ENCODE peak calls at places on chromosomes 13 and 19, in five cellular contexts. M is CD4-positive, alpha-beta T cell; W is CD4-positive, CD25-positive, alpha-beta regulatory T cell; K is A549; A is adrenal gland. Y is an unnamed sample. For H3K9me3, the result is how much of the 10 kb centered on the place peaks cover.

GRCh38 chr19:34962281-34962944 is 1.6 kb downstream of the ZNF792 start:
- DNase-seq in W (peak), K (no peak), M (no peak), A (no peak), Y (no peak)

GRCh38 chr19:12163841-12164240 is 945 bp downstream of the ZNF136 start:
- DNase-seq in M (no peak), K (no peak), A (no peak), W (no peak), Y (no peak)

GRCh38 chr13:108437496-108437895 is 168.0 kb downstream of the TNFSF13B start:
- DNase-seq in W (no peak), M (no peak), A (no peak), K (no peak), Y (no peak)

GRCh38 chr13:40640845-40641458 is 25.5 kb downstream of the FOXO1 start:
- DNase-seq in A (no peak), K (no peak), W (peak), M (peak), Y (no peak)

GRCh38 chr13:107764012-107764411 is 451.3 kb downstream of the LIG4 start:
- DNase-seq in K (no peak), W (no peak), A (no peak), M (no peak), Y (no peak)

GRCh38 chr19:54190942-54191670 is at the start of gene TSEN34:
- DNase-seq in K (no peak), W (no peak), A (peak), M (peak), Y (peak)

GRCh38 chr13:110640591-110641029 is 25.3 kb downstream of the NAXD start:
- DNase-seq in W (no peak), A (peak), K (no peak), M (no peak), Y (no peak)

GRCh38 chr13:23292596-23292995 is 111.8 kb downstream of the SGCG start:
- DNase-seq in K (no peak), M (no peak), W (no peak), A (no peak), Y (no peak)

GRCh38 chr19:48770223-48770622 is 14.9 kb downstream of the FGF21 start:
- DNase-seq in W (no peak), K (no peak), A (no peak), M (no peak), Y (no peak)

GRCh38 chr13:32121316-32121715 is 89.7 kb downstream of the FRY start:
- DNase-seq in K (no peak), W (no peak), M (no peak), A (no peak), Y (no peak)

GRCh38 chr19:58562126-58563033 is 4.0 kb upstream of the UBE2M start:
- DNase-seq in W (peak), K (no peak), M (peak), A (peak), Y (no peak)

GRCh38 chr19:13841339-13842293 is 35.3 kb upstream of the NANOS3 start:
- DNase-seq in K (no peak), M (no peak), A (peak), W (peak), Y (peak)

GRCh38 chr19:35848486-35848885 is 3.8 kb downstream of the NPHS1 start:
- DNase-seq in W (no peak), K (no peak), M (no peak), A (no peak), Y (no peak)

GRCh38 chr19:1863308-1863637 is at the start of gene KLF16:
- DNase-seq in A (no peak), M (no peak), K (no peak), W (no peak), Y (no peak)

GRCh38 chr13:28583661-28584091 is 75.3 kb upstream of the POMP start:
- DNase-seq in M (no peak), A (no peak), W (no peak), K (no peak), Y (no peak)

GRCh38 chr19:6378036-6378435 is 2.3 kb upstream of the PSPN start:
- DNase-seq in A (no peak), M (no peak), K (no peak), W (no peak), Y (no peak)

GRCh38 chr19:44735011-44735410 is 13.5 kb upstream of the BCL3 start:
- DNase-seq in M (no peak), W (no peak), A (no peak), K (no peak), Y (no peak)

GRCh38 chr19:48887861-48888612 is 10.5 kb downstream of the TULP2 start:
- DNase-seq in M (no peak), W (no peak), K (no peak), A (no peak), Y (no peak)

GRCh38 chr19:35328851-35329285 is at the start of gene CD22:
- DNase-seq in M (no peak), K (no peak), A (no peak), W (no peak), Y (no peak)

GRCh38 chr19:7831452-7831851 is 1.4 kb downstream of the EVI5L start:
- DNase-seq in A (no peak), W (no peak), M (no peak), K (peak), Y (no peak)

GRCh38 chr13:98978280-98978679 is 416 bp upstream of the DOCK9 start:
- DNase-seq in A (no peak), M (no peak), W (no peak), K (no peak), Y (no peak)

GRCh38 chr19:17405250-17406038 is at the start of gene BST2:
- DNase-seq in K (no peak), M (no peak), W (peak), A (peak), Y (peak)

GRCh38 chr13:20093946-20094345 is 66.9 kb downstream of the GJA3 start:
- DNase-seq in A (no peak), M (no peak), W (no peak), K (no peak), Y (no peak)

GRCh38 chr13:109955598-109955997 is 169.2 kb upstream of the IRS2 start:
- DNase-seq in K (no peak), W (no peak), A (no peak), M (no peak), Y (no peak)

GRCh38 chr19:21317821-21318220 is 11.4 kb downstream of the ZNF708 start:
- DNase-seq in M (no peak), W (no peak), A (no peak), K (no peak), Y (no peak)

GRCh38 chr19:49645995-49646394 is 4.0 kb downstream of the SCAF1 start:
- DNase-seq in W (no peak), M (no peak), A (no peak), K (no peak), Y (no peak)

GRCh38 chr13:40694426-40694825 is 28.0 kb upstream of the FOXO1 start:
- DNase-seq in M (no peak), W (no peak), A (no peak), K (no peak), Y (no peak)

GRCh38 chr19:36488118-36488815 is 1.1 kb downstream of the ZNF566 start:
- DNase-seq in K (peak), A (no peak), M (no peak), W (peak), Y (no peak)

DNA sequence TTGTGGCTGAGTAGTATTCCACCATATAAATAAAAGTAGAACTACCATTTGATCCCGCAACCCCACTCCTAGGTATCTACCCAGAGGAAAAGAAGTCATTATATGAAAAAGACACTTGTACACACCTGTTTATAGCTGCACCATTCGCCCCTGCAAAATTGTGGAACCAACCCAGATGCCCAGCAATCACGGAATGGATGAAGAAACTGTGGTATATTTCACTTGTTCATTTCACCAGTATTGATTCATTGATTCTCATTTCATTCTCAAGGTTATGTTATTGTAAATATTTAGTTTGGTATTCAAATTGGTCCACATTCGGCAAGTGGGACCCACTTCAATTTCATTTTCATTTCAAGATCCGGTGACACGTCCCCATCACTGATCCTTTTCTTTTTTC is 8.2 kb upstream of the RFPL4A start:
- DNase-seq in K (no peak), W (no peak), A (no peak), M (no peak), Y (no peak)
- H3K9me3 ChIP-seq in K (under half), W (under half), A (under half), M (under half), Y (under half)

DNA sequence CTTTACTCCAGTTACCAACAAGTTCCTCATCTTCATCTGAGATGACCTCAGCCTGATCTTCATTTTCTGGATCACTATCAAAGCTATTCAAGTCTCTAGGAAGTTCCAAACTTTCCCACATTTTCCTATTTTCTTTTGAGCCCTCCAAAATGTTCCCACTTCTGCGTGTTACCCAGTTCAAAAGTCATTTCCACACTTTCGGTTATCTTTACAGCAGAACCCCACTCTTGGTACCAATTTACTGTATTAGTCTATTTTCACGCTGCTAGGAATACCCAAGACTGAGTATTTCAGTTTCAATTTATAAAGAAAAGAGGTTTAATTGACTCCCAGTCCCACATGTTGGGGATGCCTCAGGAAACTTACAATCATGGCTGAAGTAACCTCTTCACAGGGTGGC is 274.3 kb downstream of the FGF9 start:
- DNase-seq in M (no peak), W (no peak), K (no peak), A (no peak), Y (no peak)
- H3K9me3 ChIP-seq in M (under half), W (under half), K (under half), A (under half), Y (under half)

DNA sequence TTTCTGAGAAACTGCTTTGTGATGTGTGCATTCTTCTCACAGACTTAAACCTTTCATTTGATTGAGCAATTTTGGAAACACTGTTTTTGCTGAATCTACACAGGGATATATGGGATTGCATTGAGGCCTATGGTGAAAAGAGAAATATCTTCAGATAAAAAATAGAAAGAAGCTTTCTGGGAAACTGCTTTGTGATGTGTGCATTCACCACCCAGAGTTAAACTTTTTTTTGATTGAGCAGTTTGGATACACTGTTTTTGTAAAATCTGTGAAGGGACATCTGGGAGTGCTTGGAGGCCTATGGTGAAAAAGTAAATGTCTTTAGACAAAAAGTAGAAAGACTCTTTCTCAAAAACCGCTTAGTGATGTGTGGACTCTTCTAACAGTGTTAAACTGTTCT is 1683.8 kb downstream of the UQCRFS1 start:
- DNase-seq in W (no peak), A (no peak), M (no peak), K (no peak), Y (no peak)
- H3K9me3 ChIP-seq in W (half or more), A (under half), M (half or more), K (half or more), Y (under half)

GRCh38 chr13:57087006-57087405 is 53.7 kb upstream of the PRR20A start:
- DNase-seq in A (no peak), K (no peak), W (no peak), M (no peak), Y (no peak)
- H3K9me3 ChIP-seq in A (under half), K (under half), W (under half), M (under half), Y (under half)

GRCh38 chr19:30906871-30907270 is 442.4 kb downstream of the TSHZ3 start:
- DNase-seq in A (no peak), M (no peak), K (no peak), W (no peak), Y (no peak)

GRCh38 chr19:30909216-30909615 is 440.0 kb downstream of the TSHZ3 start:
- DNase-seq in W (no peak), K (no peak), M (no peak), A (no peak), Y (no peak)

GRCh38 chr19:30908262-30908771 is 440.9 kb downstream of the TSHZ3 start:
- DNase-seq in K (no peak), A (no peak), W (no peak), M (no peak), Y (no peak)

DNA sequence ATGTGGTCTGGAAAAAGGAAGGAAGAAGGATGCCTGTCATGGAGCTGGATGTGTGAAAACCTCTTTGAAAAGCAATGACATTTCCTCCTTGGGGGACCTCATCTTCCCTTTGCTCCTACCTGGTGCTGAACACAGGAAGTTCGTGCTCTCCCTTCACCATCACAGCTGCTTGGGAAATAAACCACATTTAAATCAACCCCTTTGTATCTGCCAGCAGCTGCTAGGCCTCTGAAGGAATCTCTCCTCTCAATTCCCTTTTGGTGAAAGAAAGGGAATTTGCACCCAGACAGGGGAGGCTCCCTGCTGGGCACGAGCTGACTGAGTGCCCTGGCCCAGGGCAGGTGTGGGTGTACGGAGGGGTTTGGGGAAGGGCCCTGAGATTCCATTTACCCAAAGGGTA is 437.7 kb downstream of the TSHZ3 start:
- DNase-seq in M (no peak), W (no peak), A (no peak), K (no peak), Y (no peak)
- H3K9me3 ChIP-seq in M (under half), W (under half), A (under half), K (under half), Y (under half)

GRCh38 chr19:23055501-23055900 is 52.5 kb upstream of the ZNF728 start:
- DNase-seq in K (no peak), M (no peak), W (no peak), A (no peak), Y (no peak)
- H3K9me3 ChIP-seq in K (half or more), M (under half), W (under half), A (under half), Y (under half)

DNA sequence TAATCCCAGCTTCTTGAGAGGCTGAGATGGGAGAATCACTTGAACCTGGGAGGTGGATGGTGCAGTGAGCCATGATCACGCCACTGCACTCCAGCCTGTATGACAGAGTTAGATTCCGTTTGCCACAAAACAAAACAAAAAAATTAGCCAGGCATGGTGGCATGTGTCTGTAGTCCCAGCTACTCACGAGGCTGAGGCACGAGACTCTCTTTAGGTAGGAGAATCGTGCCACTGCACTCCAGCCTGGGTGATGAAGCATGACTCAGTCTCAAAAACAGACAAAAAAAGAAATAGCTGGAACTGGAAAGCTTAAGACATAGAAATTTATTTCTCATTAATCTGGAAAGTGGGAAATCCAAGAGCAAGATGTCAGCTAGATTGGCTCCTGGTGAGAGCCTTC is 20.2 kb upstream of the ZNF808 start:
- DNase-seq in K (no peak), A (no peak), W (no peak), M (no peak), Y (no peak)
- H3K9me3 ChIP-seq in K (half or more), A (under half), W (under half), M (under half), Y (under half)

GRCh38 chr13:78323040-78323439 is 280.3 kb downstream of the POU4F1 start:
- DNase-seq in A (no peak), M (no peak), W (no peak), K (no peak), Y (no peak)
- H3K9me3 ChIP-seq in A (under half), M (under half), W (under half), K (under half), Y (under half)

GRCh38 chr19:27654266-27654990 is 1558.5 kb downstream of the UQCRFS1 start:
- DNase-seq in A (peak), M (no peak), W (no peak), K (no peak), Y (no peak)

GRCh38 chr19:27647423-27647822 is 1565.5 kb downstream of the UQCRFS1 start:
- DNase-seq in W (no peak), K (no peak), A (peak), M (no peak), Y (no peak)

GRCh38 chr19:27657271-27658051 is 1555.5 kb downstream of the UQCRFS1 start:
- DNase-seq in A (peak), M (no peak), W (no peak), K (no peak), Y (no peak)

GRCh38 chr19:27652281-27652680 is 1560.7 kb downstream of the UQCRFS1 start:
- DNase-seq in A (peak), W (no peak), K (no peak), M (no peak), Y (no peak)

DNA sequence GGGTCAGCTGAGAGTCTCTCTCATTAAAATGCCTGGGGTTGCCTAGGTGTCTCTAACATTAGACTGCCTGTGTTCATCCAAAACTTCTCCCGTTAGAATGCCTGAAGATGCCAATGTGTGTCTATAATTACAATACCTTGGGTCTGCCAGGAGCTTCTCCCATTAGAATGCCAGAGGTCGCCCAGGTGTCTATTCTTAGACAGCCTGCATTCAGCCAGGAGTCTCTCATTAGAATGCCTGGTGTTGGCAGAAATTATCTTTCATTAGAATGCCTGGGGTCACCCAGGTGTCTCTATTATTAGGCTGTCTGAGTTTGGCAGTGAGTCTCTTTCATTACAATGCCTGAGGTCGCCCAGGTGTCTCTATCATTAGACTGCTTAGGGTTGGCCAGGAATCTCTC is 1560.2 kb downstream of the UQCRFS1 start:
- DNase-seq in W (no peak), M (no peak), K (no peak), A (no peak), Y (no peak)
- H3K9me3 ChIP-seq in W (half or more), M (under half), K (under half), A (under half), Y (under half)

DNA sequence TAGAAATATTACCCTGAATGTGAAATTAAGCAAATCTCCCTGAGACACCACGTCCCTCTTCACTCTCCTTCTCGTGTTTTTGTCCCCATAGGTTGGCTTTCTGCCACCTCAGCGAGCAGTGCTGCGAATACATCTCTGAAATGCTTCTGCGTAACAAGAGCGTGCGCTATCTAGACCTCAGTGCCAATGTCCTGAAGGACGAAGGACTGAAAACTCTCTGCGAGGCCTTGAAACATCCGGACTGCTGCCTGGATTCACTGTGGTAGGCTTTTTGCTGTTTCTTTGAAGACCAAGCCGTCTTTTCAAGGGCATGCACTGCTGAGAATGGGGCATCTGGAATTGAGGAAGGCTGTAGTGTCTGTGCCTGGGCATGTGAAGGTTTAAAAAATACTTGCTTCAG is 34.4 kb downstream of the NLRP4 start:
- DNase-seq in K (no peak), M (no peak), W (no peak), A (no peak), Y (no peak)
- H3K9me3 ChIP-seq in K (under half), M (under half), W (under half), A (under half), Y (under half)